ENCODE peak calls at places on chromosomes 2 and 18, in five cellular contexts. One of them, this sample, is unnamed.

GRCh38 chr18:79578396-79579260 is 101.0 kb upstream of the CTDP1 start:
- DNase-seq in A549: no peak
- DNase-seq in GM12878: no peak
- DNase-seq in K562: no peak
- DNase-seq in HepG2: no peak
- DNase-seq in this sample: no peak

GRCh38 chr2:12861344-12861942 is 144.7 kb downstream of the TRIB2 start:
- DNase-seq in A549: no peak
- DNase-seq in GM12878: no peak
- DNase-seq in K562: no peak
- DNase-seq in HepG2: no peak
- DNase-seq in this sample: no peak

GRCh38 chr2:237327191-237327590 is 86.8 kb downstream of the COL6A3 start:
- DNase-seq in A549: no peak
- DNase-seq in GM12878: no peak
- DNase-seq in K562: no peak
- DNase-seq in HepG2: no peak
- DNase-seq in this sample: no peak

GRCh38 chr2:197993830-197994229 is 189.4 kb downstream of the PLCL1 start:
- DNase-seq in A549: no peak
- DNase-seq in GM12878: no peak
- DNase-seq in K562: no peak
- DNase-seq in HepG2: no peak
- DNase-seq in this sample: no peak

GRCh38 chr2:233209117-233209977 is 42.1 kb upstream of the ATG16L1 start:
- DNase-seq in A549: peak; percentile 34
- DNase-seq in GM12878: no peak
- DNase-seq in K562: peak; percentile 20
- DNase-seq in HepG2: peak; percentile 23
- DNase-seq in this sample: no peak

GRCh38 chr2:224747765-224748164 is 31.6 kb upstream of the CCDC195 start:
- DNase-seq in A549: no peak
- DNase-seq in GM12878: no peak
- DNase-seq in K562: no peak
- DNase-seq in HepG2: no peak
- DNase-seq in this sample: no peak

GRCh38 chr18:48817021-48817461 is 133.7 kb downstream of the SMAD7 start:
- DNase-seq in A549: no peak
- DNase-seq in GM12878: no peak
- DNase-seq in K562: no peak
- DNase-seq in HepG2: no peak
- DNase-seq in this sample: peak; percentile 12

GRCh38 chr2:239195318-239195871 is 205.4 kb downstream of the HDAC4 start:
- DNase-seq in A549: no peak
- DNase-seq in GM12878: no peak
- DNase-seq in K562: no peak
- DNase-seq in HepG2: no peak
- DNase-seq in this sample: no peak

GRCh38 chr2:25749676-25750075 is 76.3 kb upstream of the DTNB start:
- DNase-seq in A549: no peak
- DNase-seq in GM12878: no peak
- DNase-seq in K562: no peak
- DNase-seq in HepG2: no peak
- DNase-seq in this sample: no peak

GRCh38 chr2:81196383-81196851 is 891.9 kb upstream of the LRRTM1 start:
- DNase-seq in A549: no peak
- DNase-seq in GM12878: no peak
- DNase-seq in K562: no peak
- DNase-seq in HepG2: no peak
- DNase-seq in this sample: peak; percentile 9

GRCh38 chr18:54303408-54303807 is 34.1 kb downstream of the POLI start:
- DNase-seq in A549: no peak
- DNase-seq in GM12878: no peak
- DNase-seq in K562: no peak
- DNase-seq in HepG2: no peak
- DNase-seq in this sample: no peak

GRCh38 chr2:207182916-207183315 is 17.2 kb upstream of the KLF7 start:
- DNase-seq in A549: no peak
- DNase-seq in GM12878: no peak
- DNase-seq in K562: no peak
- DNase-seq in HepG2: no peak
- DNase-seq in this sample: no peak
- TF ChIP-seq USF2 in A549: no peak
- TF ChIP-seq USF2 in GM12878: no peak
- TF ChIP-seq USF2 in K562: no peak
- TF ChIP-seq USF2 in HepG2: no peak
- TF ChIP-seq USF2 in this sample: no peak

DNA sequence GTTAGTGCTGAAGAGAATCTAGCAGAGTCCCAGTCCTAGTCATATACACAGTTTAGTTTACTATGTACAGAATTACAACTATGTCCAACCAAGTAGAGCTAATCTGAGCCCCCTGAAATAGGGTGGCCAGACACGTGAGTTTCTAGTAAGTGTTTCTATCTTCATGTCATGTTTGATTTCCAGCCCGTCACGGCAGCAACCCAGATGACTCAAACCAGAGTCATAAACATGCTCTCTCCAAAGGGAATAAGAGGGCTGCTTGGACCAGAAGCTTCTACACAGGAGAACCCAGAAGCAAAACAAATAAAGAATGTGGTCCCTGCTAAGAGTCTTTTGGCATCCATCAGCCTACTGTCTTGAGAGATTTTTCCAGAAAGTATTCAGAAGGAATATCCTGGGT is 64.9 kb upstream of the WIPF1 start:
- DNase-seq in A549: peak; percentile 13
- DNase-seq in GM12878: no peak
- DNase-seq in K562: no peak
- DNase-seq in HepG2: no peak
- DNase-seq in this sample: no peak
- TF ChIP-seq ESRRA in A549: no peak
- TF ChIP-seq ESRRA in GM12878: no peak
- TF ChIP-seq ESRRA in K562: no peak
- TF ChIP-seq ESRRA in HepG2: no peak
- TF ChIP-seq ESRRA in this sample: no peak

DNA sequence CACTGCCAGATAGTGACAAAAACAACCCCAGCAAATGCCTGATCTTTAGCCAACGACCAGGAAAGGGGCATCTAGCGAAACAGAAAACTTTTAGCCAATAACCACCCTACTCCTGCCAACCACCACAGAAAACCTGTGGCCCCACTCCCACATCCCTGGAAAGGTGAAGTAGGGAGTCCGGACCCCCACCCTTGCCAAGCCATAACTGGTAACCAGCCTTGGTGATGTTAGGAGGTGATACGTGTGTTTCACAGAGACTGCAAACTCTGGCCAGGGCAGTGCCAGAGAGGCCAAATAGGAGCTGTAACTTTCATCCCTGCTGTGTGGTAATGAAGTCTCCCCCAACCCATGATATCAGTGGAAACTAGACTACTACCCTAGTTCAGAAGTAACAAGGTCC is 27.6 kb downstream of the SCTR start:
- DNase-seq in A549: no peak
- DNase-seq in GM12878: no peak
- DNase-seq in K562: no peak
- DNase-seq in HepG2: no peak
- DNase-seq in this sample: no peak
- TF ChIP-seq USF2 in A549: no peak
- TF ChIP-seq USF2 in GM12878: no peak
- TF ChIP-seq USF2 in K562: no peak
- TF ChIP-seq USF2 in HepG2: no peak
- TF ChIP-seq USF2 in this sample: no peak

GRCh38 chr2:96356889-96357288 is 21.3 kb downstream of the NCAPH start:
- DNase-seq in A549: no peak
- DNase-seq in GM12878: no peak
- DNase-seq in K562: no peak
- DNase-seq in HepG2: no peak
- DNase-seq in this sample: no peak

GRCh38 chr2:96353606-96354095 is 18.1 kb downstream of the NCAPH start:
- DNase-seq in A549: no peak
- DNase-seq in GM12878: no peak
- DNase-seq in K562: no peak
- DNase-seq in HepG2: no peak
- DNase-seq in this sample: no peak

GRCh38 chr2:96354492-96354891 is 18.9 kb downstream of the NCAPH start:
- DNase-seq in A549: no peak
- DNase-seq in GM12878: no peak
- DNase-seq in K562: no peak
- DNase-seq in HepG2: no peak
- DNase-seq in this sample: no peak

GRCh38 chr2:96347395-96347794 is 11.8 kb downstream of the NCAPH start:
- DNase-seq in A549: no peak
- DNase-seq in GM12878: no peak
- DNase-seq in K562: no peak
- DNase-seq in HepG2: no peak
- DNase-seq in this sample: no peak

GRCh38 chr2:96353032-96353561 is 17.5 kb downstream of the NCAPH start:
- DNase-seq in A549: no peak
- DNase-seq in GM12878: no peak
- DNase-seq in K562: peak; percentile 86
- DNase-seq in HepG2: no peak
- DNase-seq in this sample: no peak
- TF ChIP-seq ESRRA in A549: no peak
- TF ChIP-seq ESRRA in GM12878: no peak
- TF ChIP-seq ESRRA in K562: peak; percentile 12
- TF ChIP-seq ESRRA in HepG2: no peak
- TF ChIP-seq ESRRA in this sample: no peak

GRCh38 chr2:164061129-164061746 is 325.4 kb upstream of the FIGN start:
- DNase-seq in A549: peak; percentile 29
- DNase-seq in GM12878: peak; percentile 13
- DNase-seq in K562: peak; percentile 18
- DNase-seq in HepG2: peak; percentile 53
- DNase-seq in this sample: peak; percentile 77
- TF ChIP-seq USF2 in A549: no peak
- TF ChIP-seq USF2 in GM12878: no peak
- TF ChIP-seq USF2 in K562: no peak
- TF ChIP-seq USF2 in HepG2: no peak
- TF ChIP-seq USF2 in this sample: no peak

DNA sequence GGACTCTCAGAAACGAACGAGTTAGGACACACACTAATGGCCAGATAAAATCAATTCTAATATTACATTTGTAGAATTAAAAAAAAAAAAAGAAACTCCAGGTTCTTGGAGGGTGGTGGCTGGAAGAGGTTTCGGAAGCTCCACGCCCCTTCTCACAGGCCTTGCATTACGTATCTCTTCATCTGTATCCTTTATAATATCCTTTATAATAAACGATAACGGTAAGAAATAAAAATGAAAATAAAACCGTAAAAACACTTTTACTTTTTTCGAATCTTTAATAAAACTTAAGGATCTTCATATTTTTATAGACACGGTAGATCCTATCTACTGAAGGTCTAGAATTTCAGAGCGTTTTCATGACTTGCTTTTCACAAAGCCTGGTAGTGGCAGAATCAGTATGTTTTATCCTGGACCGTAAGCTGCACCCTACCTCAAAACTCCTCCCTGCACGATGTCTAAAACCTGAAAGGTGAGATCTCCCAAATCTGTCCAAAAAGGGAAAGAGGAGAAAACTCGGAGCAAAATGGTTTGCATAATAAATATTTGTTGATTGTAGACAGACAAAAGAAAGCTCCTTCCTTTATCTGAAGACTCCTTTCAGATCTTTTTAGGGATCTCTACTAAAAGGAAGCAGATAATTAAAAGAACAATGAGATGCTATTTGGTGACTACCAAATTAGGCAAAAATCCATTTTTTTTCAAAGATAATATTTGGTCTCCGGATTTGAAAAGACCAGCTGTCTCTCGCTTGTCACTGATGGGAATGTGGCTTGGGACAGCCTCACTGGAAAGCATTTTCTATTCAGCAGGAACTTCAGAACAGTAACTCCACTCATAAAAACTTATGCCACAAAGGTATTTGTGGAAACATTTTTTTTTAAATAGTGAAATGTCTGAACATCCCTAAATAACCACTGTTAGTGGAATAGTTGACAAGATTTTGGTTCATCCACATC is 2.0 kb upstream of the CXCR4 start:
- DNase-seq in A549: no peak
- DNase-seq in GM12878: no peak
- DNase-seq in K562: no peak
- DNase-seq in HepG2: no peak
- DNase-seq in this sample: no peak
- TF ChIP-seq ESRRA in A549: no peak
- TF ChIP-seq ESRRA in GM12878: no peak
- TF ChIP-seq ESRRA in K562: no peak
- TF ChIP-seq ESRRA in HepG2: no peak
- TF ChIP-seq ESRRA in this sample: no peak

GRCh38 chr2:28643324-28643723 is 108.3 kb upstream of the PPP1CB start:
- DNase-seq in A549: no peak
- DNase-seq in GM12878: no peak
- DNase-seq in K562: no peak
- DNase-seq in HepG2: peak; percentile 66
- DNase-seq in this sample: no peak

GRCh38 chr2:28645553-28645952 is 106.1 kb upstream of the PPP1CB start:
- DNase-seq in A549: no peak
- DNase-seq in GM12878: no peak
- DNase-seq in K562: no peak
- DNase-seq in HepG2: no peak
- DNase-seq in this sample: no peak

GRCh38 chr2:28644760-28645159 is 106.9 kb upstream of the PPP1CB start:
- DNase-seq in A549: no peak
- DNase-seq in GM12878: no peak
- DNase-seq in K562: no peak
- DNase-seq in HepG2: no peak
- DNase-seq in this sample: no peak

GRCh38 chr2:28642796-28643195 is 108.8 kb upstream of the PPP1CB start:
- DNase-seq in A549: no peak
- DNase-seq in GM12878: no peak
- DNase-seq in K562: no peak
- DNase-seq in HepG2: no peak
- DNase-seq in this sample: no peak

GRCh38 chr2:28643911-28644334 is 107.7 kb upstream of the PPP1CB start:
- DNase-seq in A549: no peak
- DNase-seq in GM12878: no peak
- DNase-seq in K562: no peak
- DNase-seq in HepG2: no peak
- DNase-seq in this sample: no peak
- TF ChIP-seq USF2 in A549: no peak
- TF ChIP-seq USF2 in GM12878: no peak
- TF ChIP-seq USF2 in K562: no peak
- TF ChIP-seq USF2 in HepG2: no peak
- TF ChIP-seq USF2 in this sample: no peak

DNA sequence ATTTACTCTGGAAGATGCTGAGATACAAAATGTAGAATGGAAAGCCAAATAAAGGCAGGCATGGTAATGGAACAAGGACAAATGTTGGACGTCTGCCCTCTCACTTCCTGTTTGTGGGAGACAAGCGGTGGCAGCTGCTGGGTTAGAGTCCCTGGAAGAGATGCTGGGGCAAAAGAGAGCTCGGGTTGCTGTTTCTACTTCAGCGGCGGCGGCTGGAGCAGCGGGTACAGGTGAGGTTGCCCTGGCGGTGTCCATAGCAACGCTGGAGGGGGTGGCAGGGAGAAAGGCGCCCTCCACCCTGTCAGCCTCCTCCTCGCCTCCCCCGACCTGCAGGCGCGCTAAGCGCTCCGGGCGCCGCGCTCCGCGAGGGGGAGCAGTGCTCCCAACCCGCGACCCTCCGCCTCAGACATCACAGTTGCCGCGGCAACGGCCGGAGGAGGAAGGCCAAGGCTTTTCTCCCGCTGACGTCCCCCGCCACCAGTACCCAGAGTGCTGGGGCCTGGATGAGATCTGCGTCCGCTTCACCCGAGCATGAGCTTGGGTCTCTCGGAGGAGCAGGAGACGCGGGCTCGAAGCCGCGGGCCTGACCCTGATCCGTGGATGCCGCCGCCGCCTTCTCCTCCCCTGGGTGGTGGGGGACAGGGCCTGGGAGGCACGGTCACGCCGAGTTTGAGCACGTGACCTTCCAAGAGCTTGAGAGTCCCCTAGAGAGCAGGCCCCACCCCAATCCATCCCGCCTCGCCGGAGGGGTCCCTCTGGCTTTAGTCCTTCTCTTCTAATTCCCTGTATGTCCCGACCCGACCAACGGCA is 65.6 kb downstream of the NOL4 start:
- DNase-seq in A549: no peak
- DNase-seq in GM12878: no peak
- DNase-seq in K562: no peak
- DNase-seq in HepG2: peak; percentile 2
- DNase-seq in this sample: peak; percentile 88
- TF ChIP-seq ESRRA in A549: no peak
- TF ChIP-seq ESRRA in GM12878: no peak
- TF ChIP-seq ESRRA in K562: no peak
- TF ChIP-seq ESRRA in HepG2: no peak
- TF ChIP-seq ESRRA in this sample: peak; percentile 53

This sample was measured in WTC11.